ENCODE peak calls at places on chromosome 4, in ten cellular contexts. W is brain microvascular endothelial cell, G is kidney, P is heart right ventricle, F is fibroblast of lung, J is fibroblast of pulmonary artery, C is neural crest cell, L is lower leg skin, Z is chondrocyte, U is HL-60. V is an unnamed sample.

GRCh38 chr4:67581208-67581857 is 22.8 kb downstream of the STAP1 start:
- DNase-seq in G (no peak), Z (no peak), W (no peak), J (no peak), C (no peak), L (no peak), U (no peak), F (no peak), P (no peak), V (no peak)

GRCh38 chr4:40586729-40587128 is 42.9 kb downstream of the RBM47 start:
- DNase-seq in J (no peak), F (no peak), U (no peak), L (no peak), P (no peak), W (no peak), Z (no peak), C (no peak), G (no peak), V (no peak)

GRCh38 chr4:26086621-26087068 is 172.6 kb downstream of the SMIM20 start:
- DNase-seq in J (no peak), W (no peak), G (no peak), F (no peak), Z (no peak), U (no peak), P (no peak), C (no peak), L (no peak), V (no peak)

GRCh38 chr4:48047896-48048295 is 31.3 kb downstream of the NIPAL1 start:
- DNase-seq in W (no peak), G (no peak), U (no peak), Z (no peak), J (no peak), P (peak), C (no peak), F (no peak), L (no peak), V (no peak)

GRCh38 chr4:100098681-100099080 is 91.6 kb downstream of the DDIT4L start:
- DNase-seq in Z (no peak), L (no peak), W (no peak), G (no peak), U (no peak), P (no peak), F (no peak), C (no peak), J (no peak), V (no peak)

GRCh38 chr4:123952530-123953274 is 556.1 kb downstream of the SPRY1 start:
- DNase-seq in C (no peak), P (no peak), Z (no peak), W (no peak), L (no peak), G (no peak), J (peak), F (peak), U (no peak), V (no peak)

GRCh38 chr4:185470503-185471195 is 884 bp downstream of the CCDC110 start:
- DNase-seq in G (peak), Z (no peak), J (peak), F (peak), U (no peak), L (peak), W (peak), C (peak), P (peak), V (peak)

GRCh38 chr4:62871057-62871456 is 1538.2 kb downstream of the TECRL start:
- DNase-seq in G (no peak), P (no peak), U (no peak), J (no peak), L (no peak), W (no peak), C (no peak), Z (no peak), F (peak), V (no peak)

GRCh38 chr4:123339507-123340380 is 56.9 kb upstream of the SPRY1 start:
- DNase-seq in F (no peak), L (no peak), Z (no peak), C (no peak), J (no peak), P (no peak), U (no peak), W (no peak), G (no peak), V (no peak)

DNA sequence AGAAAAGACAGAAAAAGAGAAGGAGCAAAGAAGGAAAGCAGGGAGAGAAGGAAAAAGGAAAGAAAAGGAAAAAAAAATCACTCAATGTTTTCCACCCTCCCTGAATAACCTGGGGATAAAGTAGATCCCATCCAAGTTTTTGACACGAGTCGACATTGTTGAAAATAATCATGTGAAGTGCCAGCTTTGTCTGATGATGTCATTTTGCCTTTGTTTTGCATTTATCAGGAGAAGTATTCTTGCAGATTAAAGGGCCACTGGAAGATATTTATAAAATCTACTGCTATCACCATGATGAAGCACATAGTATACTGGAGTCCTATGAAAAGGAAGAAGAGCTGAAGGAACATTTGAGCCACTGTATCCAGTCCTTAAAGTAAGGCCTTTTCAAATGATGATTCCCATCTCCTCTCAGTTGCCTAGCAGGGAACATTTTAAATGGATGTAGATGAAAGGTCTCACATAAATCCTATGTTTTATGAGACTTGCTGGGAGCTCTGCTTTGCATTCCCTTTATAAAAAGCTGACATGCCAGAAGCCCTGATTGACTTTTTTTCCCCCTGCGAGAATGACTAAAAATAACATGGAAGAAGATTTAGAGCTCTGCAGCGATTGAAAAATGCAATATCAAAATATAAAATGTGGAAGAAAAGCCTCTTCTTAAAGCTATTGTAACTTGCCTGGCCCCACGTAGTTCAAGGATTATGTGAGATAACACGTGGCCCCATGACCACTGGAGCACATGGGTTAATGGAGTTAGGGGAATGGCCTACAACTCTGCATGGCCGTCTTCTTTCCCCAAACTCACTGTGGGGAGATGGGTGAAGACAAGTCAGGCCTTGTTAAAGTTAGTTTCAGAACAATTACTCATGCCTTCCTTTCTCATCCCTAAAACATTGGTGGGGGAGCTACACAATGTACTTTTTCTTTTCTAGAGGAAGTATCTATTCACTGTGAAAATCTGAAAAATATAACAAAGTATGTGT is 77.5 kb downstream of the INTS12 start:
- DNase-seq in J (no peak), L (no peak), F (no peak), G (no peak), U (no peak), C (no peak), P (no peak), Z (no peak), W (no peak), V (no peak)
- TF ChIP-seq CTCF in J (no peak), L (no peak), F (no peak), G (no peak), U (no peak), C (no peak), P (no peak), Z (no peak), W (no peak), V (no peak)

GRCh38 chr4:139403457-139403856 is 50.5 kb upstream of the RAB33B start:
- DNase-seq in G (no peak), L (no peak), C (no peak), P (no peak), J (peak), F (no peak), W (no peak), Z (no peak), U (no peak), V (no peak)
- TF ChIP-seq CTCF in G (no peak), L (no peak), C (no peak), P (no peak), J (peak), F (no peak), W (no peak), Z (peak), U (no peak), V (no peak)

GRCh38 chr4:133102612-133103409 is 46.3 kb upstream of the PCDH10 start:
- DNase-seq in P (no peak), G (no peak), U (no peak), W (no peak), J (peak), Z (no peak), L (no peak), F (no peak), C (no peak), V (no peak)
- TF ChIP-seq CTCF in P (no peak), G (no peak), U (no peak), W (peak), J (peak), Z (no peak), L (no peak), F (no peak), C (no peak), V (no peak)

DNA sequence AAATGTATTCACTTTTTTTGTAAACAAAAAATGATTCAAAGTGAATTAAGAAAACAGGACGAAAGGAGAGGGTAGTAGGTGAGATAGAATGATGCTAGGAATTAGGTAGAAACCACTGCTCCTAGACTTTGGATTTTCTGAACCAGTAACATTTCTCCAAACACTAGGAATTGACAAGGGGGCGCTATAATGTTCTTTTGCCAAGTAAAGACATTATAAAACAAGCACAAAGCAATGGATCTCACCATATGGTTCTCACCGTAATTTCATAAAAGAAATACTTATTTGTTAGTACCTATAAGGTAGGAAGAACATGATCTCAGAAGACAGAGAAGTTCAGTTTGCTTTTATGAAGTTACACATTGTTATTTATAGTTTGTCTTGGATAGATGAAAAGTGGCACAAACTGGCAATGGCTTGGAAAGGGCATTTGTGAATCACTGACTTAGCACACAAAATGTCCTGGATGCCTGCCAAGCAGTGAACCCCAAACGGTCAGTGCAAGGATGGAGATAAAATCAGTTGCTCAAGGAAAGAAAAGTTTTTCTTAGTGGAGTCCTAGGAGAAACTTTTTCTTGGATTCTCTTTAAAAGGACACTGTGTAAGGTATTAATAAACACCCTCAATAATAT is 8.1 kb upstream of the TBC1D1 start:
- DNase-seq in C (no peak), L (no peak), J (no peak), W (no peak), Z (no peak), F (no peak), U (peak), P (no peak), G (no peak), V (no peak)
- TF ChIP-seq CTCF in C (no peak), L (no peak), J (peak), W (peak), Z (peak), F (no peak), U (no peak), P (no peak), G (no peak), V (no peak)

GRCh38 chr4:186554890-186555827 is at the start of gene MTNR1A:
- DNase-seq in Z (no peak), U (no peak), J (peak), G (no peak), L (no peak), P (no peak), F (peak), W (no peak), C (peak), V (no peak)
- TF ChIP-seq CTCF in Z (peak), U (no peak), J (no peak), G (peak), L (no peak), P (no peak), F (no peak), W (no peak), C (peak), V (no peak)

V was measured in natural killer cell.